ENCODE peak calls at places on chromosomes 16 and 17, in six cellular contexts. T is hepatocyte, X is PC-3, Y is PC-9, S is GM23338, E is SK-N-SH. Q is an unnamed sample. For H3K9me2, the result is how much of the 10 kb centered on the place peaks cover.

GRCh38 chr17:49677134-49677932 is 564 bp downstream of the SPOP start:
- DNase-seq in T (peak), E (peak), X (peak), Y (peak), S (peak), Q (peak)

GRCh38 chr17:917391-917811 is 62.2 kb downstream of the NXN start:
- DNase-seq in T (no peak), Y (no peak), X (no peak), S (no peak), E (no peak), Q (no peak)

GRCh38 chr16:59067207-59067606 is 333.1 kb upstream of the GOT2 start:
- DNase-seq in T (no peak), X (no peak), Y (no peak), S (no peak), E (no peak), Q (no peak)

GRCh38 chr17:46182961-46183360 is 10.3 kb downstream of the KANSL1 start:
- DNase-seq in S (peak), Y (no peak), E (no peak), X (no peak), T (peak), Q (no peak)

GRCh38 chr16:48632137-48632774 is 22.3 kb upstream of the N4BP1 start:
- DNase-seq in X (no peak), E (no peak), S (no peak), T (peak), Y (no peak), Q (no peak)

GRCh38 chr16:86218479-86219170 is 291.7 kb upstream of the FOXF1 start:
- DNase-seq in S (no peak), Y (no peak), E (no peak), X (no peak), T (no peak), Q (no peak)

GRCh38 chr17:79065105-79065670 is 9.4 kb upstream of the ENGASE start:
- DNase-seq in T (peak), X (peak), S (peak), E (no peak), Y (no peak), Q (no peak)

GRCh38 chr17:69607162-69607834 is 192.8 kb downstream of the MAP2K6 start:
- DNase-seq in Y (peak), X (peak), E (peak), T (peak), S (peak), Q (peak)

GRCh38 chr17:80455328-80455710 is 21.1 kb downstream of the NPTX1 start:
- DNase-seq in Y (peak), S (peak), E (peak), X (peak), T (peak), Q (peak)

GRCh38 chr16:86027366-86028126 is 128.6 kb downstream of the IRF8 start:
- DNase-seq in Y (no peak), X (peak), T (peak), E (no peak), S (no peak), Q (no peak)

DNA sequence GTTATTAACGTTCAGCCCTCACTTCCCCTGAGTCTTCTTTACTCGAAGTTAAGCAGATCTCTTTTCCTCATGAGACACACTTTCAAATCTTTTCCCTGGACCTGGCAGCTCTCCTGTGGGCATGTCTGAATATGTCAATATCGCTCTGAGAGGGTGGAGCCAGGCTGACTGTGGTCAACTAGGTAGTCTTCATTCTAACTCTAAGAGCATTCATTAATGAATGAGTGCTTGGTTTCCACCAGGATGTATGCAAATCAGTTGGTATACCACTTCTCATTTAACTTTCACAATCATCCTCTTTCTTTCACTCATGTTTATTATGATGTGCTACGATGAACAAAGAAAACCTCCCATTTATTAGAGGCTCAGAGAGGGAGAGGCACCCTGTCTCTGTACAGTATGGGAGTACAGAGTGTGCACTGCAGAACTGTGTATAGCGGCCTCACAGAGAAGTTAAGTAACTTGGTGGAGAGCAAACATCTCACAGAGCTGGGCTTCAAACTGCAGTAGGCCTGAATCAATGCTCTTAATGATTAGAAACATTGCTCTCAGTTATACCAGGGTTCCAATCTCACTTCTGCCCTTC is 39.9 kb downstream of the OTOA start:
- DNase-seq in E (no peak), T (no peak), S (no peak), X (no peak), Y (no peak), Q (peak)
- H3K9me2 ChIP-seq in E (under half), T (under half), S (under half), X (under half), Y (under half), Q (under half)

DNA sequence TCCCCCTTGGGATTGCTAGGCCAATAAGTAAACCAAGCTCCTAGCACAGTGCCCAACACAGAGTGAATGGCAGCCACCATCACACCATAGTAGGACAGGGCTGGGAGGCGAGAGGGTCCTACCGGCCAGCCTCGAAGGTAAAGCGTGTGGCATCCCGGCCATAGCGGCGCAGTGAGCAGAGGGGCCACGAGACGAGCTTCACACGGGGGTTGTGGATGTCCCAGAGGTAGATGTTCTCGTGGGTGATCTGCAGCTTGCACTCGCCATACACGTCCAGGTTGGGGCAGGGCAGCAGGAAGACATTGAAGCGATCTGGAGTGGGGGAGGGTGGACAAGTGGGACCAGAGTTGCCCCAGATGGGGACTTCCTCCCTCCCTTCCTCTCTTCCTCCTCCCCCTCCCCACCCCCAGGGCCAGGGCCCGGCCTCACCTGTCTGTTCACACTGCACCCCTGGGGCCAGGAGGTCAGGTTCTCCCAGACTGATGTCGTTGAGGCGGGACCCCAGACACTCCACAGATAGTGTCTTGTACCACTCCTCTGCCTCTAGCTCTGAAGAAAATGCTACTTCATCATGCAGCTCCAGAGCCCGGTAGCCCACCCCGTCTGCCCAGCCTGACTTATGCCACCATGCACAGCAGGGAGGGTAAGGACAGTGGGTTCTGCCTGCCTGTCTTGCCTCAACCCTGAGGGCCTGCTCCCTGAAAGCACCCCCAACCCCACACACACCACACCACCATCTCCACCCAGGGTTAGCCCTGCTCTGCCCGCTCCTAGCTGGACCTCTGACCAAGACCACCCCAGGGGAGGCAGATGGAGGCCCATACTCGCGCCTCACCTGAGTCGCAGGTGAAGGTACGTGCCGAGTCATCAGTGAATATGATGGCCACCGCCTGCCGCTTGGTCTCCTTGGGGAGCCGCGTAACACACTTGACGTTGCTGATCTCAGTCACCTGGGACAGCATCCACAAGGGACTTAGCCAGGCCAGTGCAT is 11.3 kb downstream of the DOK4 start:
- DNase-seq in X (no peak), Y (no peak), E (no peak), S (no peak), T (no peak), Q (no peak)
- H3K9me2 ChIP-seq in X (under half), Y (under half), E (under half), S (under half), T (under half), Q (under half)

DNA sequence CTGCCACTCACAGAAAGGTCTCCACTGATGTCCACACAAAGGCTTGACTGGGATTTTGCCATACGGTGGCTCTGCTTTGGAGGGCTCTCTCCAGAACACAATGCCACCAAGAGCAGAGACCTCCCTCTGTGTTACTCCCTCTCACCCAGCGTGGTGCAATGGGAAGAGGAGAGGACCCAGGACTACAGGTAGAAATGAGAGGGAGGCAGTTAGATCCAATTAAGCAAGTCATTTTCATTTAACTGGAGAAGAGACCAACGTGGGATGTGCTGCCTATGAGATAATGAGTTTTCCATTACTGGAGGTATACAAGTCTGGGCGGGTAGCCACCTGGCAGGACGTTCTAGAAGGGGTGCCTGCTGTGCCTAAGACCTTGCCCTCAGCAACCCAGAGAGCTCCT is 34.2 kb downstream of the TOM1L2 start:
- DNase-seq in Y (no peak), T (no peak), E (no peak), S (no peak), X (no peak), Q (no peak)
- H3K9me2 ChIP-seq in Y (under half), T (under half), E (under half), S (under half), X (under half), Q (under half)

DNA sequence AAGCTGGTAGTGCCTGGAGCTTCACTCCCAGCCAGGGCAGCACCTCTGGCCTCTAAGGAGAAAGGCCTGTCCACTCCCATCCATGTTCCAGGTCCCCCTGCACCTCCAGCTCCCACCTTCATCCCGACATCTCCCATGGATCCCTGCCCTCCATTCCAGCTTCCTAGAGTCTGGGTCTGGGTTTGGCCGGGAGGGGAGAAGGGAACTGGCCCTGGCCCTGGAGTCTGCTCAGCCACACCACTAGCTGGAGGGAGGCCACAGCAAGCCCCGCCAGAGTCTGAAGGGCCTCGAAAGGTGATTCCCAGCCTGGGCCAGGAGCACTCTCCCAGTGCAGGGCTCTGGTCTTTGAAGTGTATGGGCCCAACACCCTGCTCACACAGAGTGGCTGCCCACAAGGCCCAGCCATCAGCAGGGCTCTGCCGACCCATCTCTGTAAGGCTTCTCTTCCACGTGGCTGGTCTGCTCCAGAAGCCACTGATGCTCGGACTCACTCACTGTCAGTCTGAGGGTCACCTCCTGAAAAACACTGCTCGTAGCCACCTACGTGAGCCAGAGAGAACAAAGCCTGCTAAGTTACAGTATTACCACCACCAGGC is 4.7 kb downstream of the NAT9 start:
- DNase-seq in S (no peak), T (no peak), E (no peak), X (no peak), Y (no peak), Q (no peak)
- H3K9me2 ChIP-seq in S (under half), T (under half), E (under half), X (under half), Y (under half), Q (under half)

DNA sequence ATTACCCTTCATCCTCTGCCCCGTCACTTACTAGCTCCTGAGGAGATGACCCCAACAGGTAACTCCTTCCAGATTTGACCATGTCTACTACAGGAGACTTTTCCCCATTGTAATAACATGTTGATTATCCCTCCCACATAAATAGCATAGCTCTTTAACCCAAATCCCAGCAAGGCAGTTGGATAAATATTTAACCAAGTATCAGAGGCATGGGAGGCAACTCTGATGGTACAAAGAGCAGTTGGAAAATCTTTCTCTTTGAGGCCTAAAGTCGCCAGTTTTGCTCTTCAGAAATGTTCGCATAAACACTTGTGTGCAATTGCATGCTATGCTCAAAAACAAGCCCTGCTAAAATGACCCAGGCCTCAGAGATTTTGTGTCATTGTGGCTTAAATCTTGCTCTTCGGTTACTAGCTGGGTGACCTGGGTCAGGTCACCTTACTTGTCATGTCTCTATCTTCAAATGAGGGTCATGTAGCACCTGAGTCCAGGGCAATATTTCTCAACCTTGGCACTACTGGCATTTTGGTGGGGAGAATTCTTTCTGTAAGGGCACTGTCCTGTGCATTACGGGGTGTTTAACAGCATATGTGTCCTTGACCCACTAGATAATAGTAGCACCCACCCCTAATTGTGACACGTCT is 48.8 kb downstream of the HSD17B2 start:
- DNase-seq in Y (no peak), E (no peak), S (no peak), T (no peak), X (no peak), Q (no peak)
- H3K9me2 ChIP-seq in Y (under half), E (under half), S (under half), T (under half), X (under half), Q (under half)

DNA sequence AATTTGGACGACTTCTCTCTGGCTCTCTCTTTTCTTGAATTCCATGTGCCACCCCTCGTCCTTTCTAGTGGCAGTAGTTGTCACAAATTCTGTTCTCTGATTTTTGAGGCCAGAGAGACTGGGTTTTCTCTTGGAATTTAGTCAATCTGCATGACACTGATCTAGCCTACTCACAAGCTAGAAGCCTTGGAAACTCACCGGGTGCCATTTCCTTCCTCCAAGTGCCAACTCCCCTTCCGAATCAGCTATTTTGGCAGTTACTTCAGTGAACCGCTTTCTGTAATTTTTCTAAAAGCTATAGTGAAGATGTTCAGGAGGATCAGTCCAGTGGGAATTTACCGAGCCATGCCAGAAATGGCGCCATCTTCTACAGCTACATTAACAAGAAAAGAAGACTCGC is 228.9 kb downstream of the PMP22 start:
- DNase-seq in E (no peak), Y (no peak), T (no peak), X (no peak), S (peak), Q (no peak)
- H3K9me2 ChIP-seq in E (under half), Y (under half), T (under half), X (under half), S (under half), Q (under half)

DNA sequence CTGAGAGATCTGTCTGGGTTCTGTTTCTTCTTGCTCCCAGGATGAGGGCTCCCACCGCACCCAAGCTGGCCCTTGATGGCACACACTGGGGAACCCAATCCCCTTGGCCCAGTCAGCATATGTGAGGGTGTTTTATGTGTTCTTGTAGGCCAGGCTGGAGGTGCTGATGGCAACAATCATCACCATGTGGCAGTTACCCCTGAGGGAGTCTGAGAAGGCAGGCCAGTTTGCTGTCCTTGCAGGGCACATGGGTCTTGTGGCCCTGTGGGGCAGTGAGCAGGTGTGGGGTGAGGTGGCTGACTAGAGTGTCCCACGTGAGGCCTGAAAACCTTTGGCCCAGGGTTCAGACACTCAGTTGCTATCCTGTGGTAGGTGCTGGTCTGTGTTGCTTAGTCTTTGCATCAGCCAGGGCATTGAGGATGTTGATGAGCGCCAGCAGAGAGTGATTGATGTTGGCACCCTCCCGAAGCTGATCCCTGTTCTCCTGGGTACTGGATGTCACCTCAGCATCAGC is 2183.0 kb downstream of the TP53TG3F start:
- DNase-seq in Y (no peak), S (no peak), T (no peak), E (no peak), X (no peak), Q (no peak)
- H3K9me2 ChIP-seq in Y (under half), S (under half), T (under half), E (under half), X (under half), Q (under half)

DNA sequence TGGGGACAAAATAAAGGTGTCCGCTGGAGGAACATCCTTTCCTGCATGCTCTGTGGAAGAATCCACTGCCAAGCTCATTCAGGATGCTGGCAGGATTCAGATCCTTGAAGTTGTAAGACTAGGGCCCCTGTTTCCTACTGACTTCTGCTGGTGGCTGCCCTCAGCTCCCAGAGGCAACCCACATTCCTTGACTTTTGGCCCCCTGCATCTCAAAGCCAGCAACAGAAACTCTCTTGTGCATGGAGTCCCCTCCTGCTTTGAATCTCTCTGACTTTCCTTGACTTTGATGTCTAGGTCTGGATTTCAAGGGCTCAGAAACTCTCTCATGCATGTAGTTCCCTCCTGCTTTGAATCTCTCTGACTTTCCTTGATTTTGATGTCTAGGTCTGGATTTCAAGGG is 461.5 kb downstream of the WWOX start:
- DNase-seq in E (no peak), X (no peak), T (no peak), S (no peak), Y (no peak), Q (no peak)
- H3K9me2 ChIP-seq in E (under half), X (under half), T (under half), S (under half), Y (under half), Q (under half)

DNA sequence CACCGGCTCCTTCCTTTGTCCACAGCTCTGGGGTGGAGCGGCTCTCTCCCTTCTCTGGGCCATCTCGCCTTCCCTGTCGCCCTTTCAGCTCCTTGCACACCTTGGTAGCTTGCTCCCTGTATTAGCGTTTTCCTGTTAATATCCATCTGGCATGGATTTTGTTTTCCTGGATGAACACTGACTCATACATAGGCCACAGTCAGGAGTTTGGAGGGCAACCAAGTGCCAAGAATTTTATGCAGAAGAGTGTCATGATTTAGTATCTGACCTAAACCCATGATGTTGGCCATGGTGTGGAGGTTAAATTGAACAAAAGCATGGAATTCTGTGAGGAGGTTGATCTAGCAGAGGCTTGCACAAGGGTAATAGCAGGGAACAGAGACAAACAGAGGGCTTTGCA is 180.9 kb downstream of the AIPL1 start:
- DNase-seq in Y (no peak), E (no peak), X (peak), S (no peak), T (no peak), Q (no peak)
- H3K9me2 ChIP-seq in Y (under half), E (under half), X (under half), S (under half), T (under half), Q (under half)